ENCODE peak calls at places on chromosomes 5 and 9, in ten cellular contexts. One of them, this sample, is unnamed.

GRCh38 chr9:105841562-105841961 is 147.2 kb downstream of the TMEM38B start:
- DNase-seq in mammary epithelial cell: no peak
- DNase-seq in breast epithelium: no peak
- DNase-seq in hepatocyte: no peak
- DNase-seq in spleen: no peak
- DNase-seq in lower lobe of right lung: no peak
- DNase-seq in GM23248: no peak
- DNase-seq in keratinocyte: no peak
- DNase-seq in BE2C: no peak
- DNase-seq in neural progenitor cell: no peak
- DNase-seq in this sample: no peak

GRCh38 chr9:123933801-123934200 is 3.9 kb upstream of the DENND1A start:
- DNase-seq in mammary epithelial cell: no peak
- DNase-seq in breast epithelium: no peak
- DNase-seq in hepatocyte: no peak
- DNase-seq in spleen: no peak
- DNase-seq in lower lobe of right lung: no peak
- DNase-seq in GM23248: no peak
- DNase-seq in keratinocyte: no peak
- DNase-seq in BE2C: no peak
- DNase-seq in neural progenitor cell: no peak
- DNase-seq in this sample: no peak

GRCh38 chr5:56326116-56326515 is 93.0 kb upstream of the ANKRD55 start:
- DNase-seq in mammary epithelial cell: no peak
- DNase-seq in breast epithelium: no peak
- DNase-seq in hepatocyte: no peak
- DNase-seq in spleen: no peak
- DNase-seq in lower lobe of right lung: no peak
- DNase-seq in GM23248: no peak
- DNase-seq in keratinocyte: no peak
- DNase-seq in BE2C: no peak
- DNase-seq in neural progenitor cell: no peak
- DNase-seq in this sample: no peak

GRCh38 chr5:176743136-176743827 is 67.1 kb upstream of the UNC5A start:
- DNase-seq in mammary epithelial cell: no peak
- DNase-seq in breast epithelium: peak; percentile 49
- DNase-seq in hepatocyte: peak; percentile 30
- DNase-seq in spleen: peak; percentile 54
- DNase-seq in lower lobe of right lung: no peak
- DNase-seq in GM23248: peak; percentile 8
- DNase-seq in keratinocyte: no peak
- DNase-seq in BE2C: no peak
- DNase-seq in neural progenitor cell: peak; percentile 78
- DNase-seq in this sample: no peak

GRCh38 chr9:96348261-96348660 is 35.2 kb downstream of the SLC35D2 start:
- DNase-seq in mammary epithelial cell: no peak
- DNase-seq in breast epithelium: no peak
- DNase-seq in hepatocyte: no peak
- DNase-seq in spleen: no peak
- DNase-seq in lower lobe of right lung: no peak
- DNase-seq in GM23248: no peak
- DNase-seq in keratinocyte: no peak
- DNase-seq in BE2C: no peak
- DNase-seq in neural progenitor cell: no peak
- DNase-seq in this sample: no peak

GRCh38 chr9:133716564-133717112 is 21.5 kb downstream of the SARDH start:
- DNase-seq in mammary epithelial cell: no peak
- DNase-seq in breast epithelium: no peak
- DNase-seq in hepatocyte: no peak
- DNase-seq in spleen: no peak
- DNase-seq in lower lobe of right lung: no peak
- DNase-seq in GM23248: no peak
- DNase-seq in keratinocyte: no peak
- DNase-seq in BE2C: peak; percentile 27
- DNase-seq in neural progenitor cell: no peak
- DNase-seq in this sample: no peak

GRCh38 chr5:79456890-79457583 is 56.9 kb downstream of the HOMER1 start:
- DNase-seq in mammary epithelial cell: no peak
- DNase-seq in breast epithelium: no peak
- DNase-seq in hepatocyte: no peak
- DNase-seq in spleen: no peak
- DNase-seq in lower lobe of right lung: no peak
- DNase-seq in GM23248: no peak
- DNase-seq in keratinocyte: no peak
- DNase-seq in BE2C: no peak
- DNase-seq in neural progenitor cell: no peak
- DNase-seq in this sample: no peak

GRCh38 chr9:6302417-6302816 is 25.8 kb upstream of the TPD52L3 start:
- DNase-seq in mammary epithelial cell: peak; percentile 86
- DNase-seq in breast epithelium: no peak
- DNase-seq in hepatocyte: peak; percentile 19
- DNase-seq in spleen: no peak
- DNase-seq in lower lobe of right lung: no peak
- DNase-seq in GM23248: peak; percentile 47
- DNase-seq in keratinocyte: peak; percentile 17
- DNase-seq in BE2C: no peak
- DNase-seq in neural progenitor cell: no peak
- DNase-seq in this sample: no peak

GRCh38 chr5:133931546-133931945 is 36.9 kb downstream of the C5orf15 start:
- DNase-seq in mammary epithelial cell: no peak
- DNase-seq in breast epithelium: no peak
- DNase-seq in hepatocyte: no peak
- DNase-seq in spleen: peak; percentile 70
- DNase-seq in lower lobe of right lung: no peak
- DNase-seq in GM23248: no peak
- DNase-seq in keratinocyte: no peak
- DNase-seq in BE2C: no peak
- DNase-seq in neural progenitor cell: no peak
- DNase-seq in this sample: no peak
- H3K4me1 ChIP-seq in mammary epithelial cell: no peaks in the 10 kb centered on the region
- H3K4me1 ChIP-seq in breast epithelium: no peaks in the 10 kb centered on the region
- H3K4me1 ChIP-seq in hepatocyte: peaks cover 11% of the 10 kb centered on the region
- H3K4me1 ChIP-seq in spleen: peaks cover 68% of the 10 kb centered on the region
- H3K4me1 ChIP-seq in lower lobe of right lung: peaks cover 15% of the 10 kb centered on the region
- H3K4me1 ChIP-seq in GM23248: peaks cover 6% of the 10 kb centered on the region
- H3K4me1 ChIP-seq in keratinocyte: no peaks in the 10 kb centered on the region
- H3K4me1 ChIP-seq in BE2C: peaks cover 15% of the 10 kb centered on the region
- H3K4me1 ChIP-seq in neural progenitor cell: no peaks in the 10 kb centered on the region
- H3K4me1 ChIP-seq in this sample: peaks cover 9% of the 10 kb centered on the region

GRCh38 chr5:93151121-93151520 is 429.9 kb downstream of the NR2F1-AS1 start:
- DNase-seq in mammary epithelial cell: peak; percentile 28
- DNase-seq in breast epithelium: no peak
- DNase-seq in hepatocyte: no peak
- DNase-seq in spleen: no peak
- DNase-seq in lower lobe of right lung: no peak
- DNase-seq in GM23248: peak; percentile 37
- DNase-seq in keratinocyte: no peak
- DNase-seq in BE2C: no peak
- DNase-seq in neural progenitor cell: no peak
- DNase-seq in this sample: no peak

GRCh38 chr5:93154551-93154950 is 426.5 kb downstream of the NR2F1-AS1 start:
- DNase-seq in mammary epithelial cell: no peak
- DNase-seq in breast epithelium: no peak
- DNase-seq in hepatocyte: no peak
- DNase-seq in spleen: no peak
- DNase-seq in lower lobe of right lung: no peak
- DNase-seq in GM23248: no peak
- DNase-seq in keratinocyte: no peak
- DNase-seq in BE2C: no peak
- DNase-seq in neural progenitor cell: no peak
- DNase-seq in this sample: no peak

GRCh38 chr5:93156566-93156965 is 424.5 kb downstream of the NR2F1-AS1 start:
- DNase-seq in mammary epithelial cell: no peak
- DNase-seq in breast epithelium: no peak
- DNase-seq in hepatocyte: no peak
- DNase-seq in spleen: no peak
- DNase-seq in lower lobe of right lung: no peak
- DNase-seq in GM23248: no peak
- DNase-seq in keratinocyte: no peak
- DNase-seq in BE2C: no peak
- DNase-seq in neural progenitor cell: no peak
- DNase-seq in this sample: no peak

GRCh38 chr5:93150311-93151012 is 430.6 kb downstream of the NR2F1-AS1 start:
- DNase-seq in mammary epithelial cell: no peak
- DNase-seq in breast epithelium: no peak
- DNase-seq in hepatocyte: no peak
- DNase-seq in spleen: no peak
- DNase-seq in lower lobe of right lung: no peak
- DNase-seq in GM23248: peak; percentile 30
- DNase-seq in keratinocyte: no peak
- DNase-seq in BE2C: no peak
- DNase-seq in neural progenitor cell: no peak
- DNase-seq in this sample: no peak

DNA sequence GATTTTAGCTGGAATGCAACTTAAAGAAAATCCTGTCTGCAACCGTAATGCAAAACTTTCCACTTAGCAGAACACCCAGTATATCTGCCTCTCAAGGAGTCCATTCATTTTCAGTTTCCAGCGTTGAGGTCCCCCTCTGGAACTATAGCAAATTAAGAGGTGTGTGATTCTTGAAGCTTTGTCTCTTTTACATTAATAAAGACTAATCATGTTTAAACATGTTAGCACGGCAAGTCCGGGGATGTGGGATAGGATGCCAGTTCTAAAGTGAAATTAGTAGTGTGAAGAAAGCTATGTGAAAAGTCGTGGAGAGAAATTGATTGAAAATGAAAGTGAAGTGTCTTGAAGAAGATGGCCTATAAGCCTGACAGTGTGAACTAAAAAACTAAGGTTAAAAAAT is 429.1 kb downstream of the NR2F1-AS1 start:
- DNase-seq in mammary epithelial cell: peak; percentile 29
- DNase-seq in breast epithelium: no peak
- DNase-seq in hepatocyte: no peak
- DNase-seq in spleen: no peak
- DNase-seq in lower lobe of right lung: no peak
- DNase-seq in GM23248: no peak
- DNase-seq in keratinocyte: no peak
- DNase-seq in BE2C: no peak
- DNase-seq in neural progenitor cell: no peak
- DNase-seq in this sample: no peak
- H3K4me3 ChIP-seq in mammary epithelial cell: peak overlapping the region; percentile 22
- H3K4me3 ChIP-seq in breast epithelium: no peak overlapping the region
- H3K4me3 ChIP-seq in hepatocyte: no peak overlapping the region
- H3K4me3 ChIP-seq in spleen: no peak overlapping the region
- H3K4me3 ChIP-seq in lower lobe of right lung: no peak overlapping the region
- H3K4me3 ChIP-seq in GM23248: no peak overlapping the region
- H3K4me3 ChIP-seq in keratinocyte: no peak overlapping the region
- H3K4me3 ChIP-seq in BE2C: no peak overlapping the region
- H3K4me3 ChIP-seq in neural progenitor cell: no peak overlapping the region
- H3K4me3 ChIP-seq in this sample: no peak overlapping the region

DNA sequence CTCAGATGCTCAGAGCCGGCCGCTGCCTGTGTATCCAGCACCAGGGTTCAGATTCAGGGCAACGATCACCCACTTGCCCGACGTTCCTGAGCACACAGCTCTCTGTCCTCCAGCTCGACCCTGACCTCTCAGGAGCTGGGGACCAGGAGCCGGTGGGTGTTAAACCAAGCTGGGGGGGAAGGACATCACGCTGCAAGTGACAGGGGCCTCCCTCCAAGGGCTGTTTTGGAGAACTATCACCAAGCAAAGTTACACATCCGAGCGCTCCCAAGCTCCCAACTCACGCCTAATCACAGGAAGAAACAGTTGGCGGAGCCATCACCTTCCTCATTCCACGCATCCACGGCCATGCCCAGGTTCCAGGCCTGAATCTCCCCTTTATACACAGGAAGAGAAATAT is 51.5 kb upstream of the ZNF354A start:
- DNase-seq in mammary epithelial cell: no peak
- DNase-seq in breast epithelium: no peak
- DNase-seq in hepatocyte: no peak
- DNase-seq in spleen: no peak
- DNase-seq in lower lobe of right lung: no peak
- DNase-seq in GM23248: no peak
- DNase-seq in keratinocyte: no peak
- DNase-seq in BE2C: no peak
- DNase-seq in neural progenitor cell: no peak
- DNase-seq in this sample: no peak
- H3K9me3 ChIP-seq in mammary epithelial cell: peaks cover 7% of the 10 kb centered on the region
- H3K9me3 ChIP-seq in breast epithelium: no peaks in the 10 kb centered on the region
- H3K9me3 ChIP-seq in hepatocyte: no peaks in the 10 kb centered on the region
- H3K9me3 ChIP-seq in spleen: no peaks in the 10 kb centered on the region
- H3K9me3 ChIP-seq in lower lobe of right lung: no peaks in the 10 kb centered on the region
- H3K9me3 ChIP-seq in GM23248: no peaks in the 10 kb centered on the region
- H3K9me3 ChIP-seq in keratinocyte: peaks cover 3% of the 10 kb centered on the region
- H3K9me3 ChIP-seq in BE2C: no peaks in the 10 kb centered on the region
- H3K9me3 ChIP-seq in neural progenitor cell: no peaks in the 10 kb centered on the region
- H3K9me3 ChIP-seq in this sample: no peaks in the 10 kb centered on the region

GRCh38 chr9:127278372-127278771 is 13.8 kb downstream of the GARNL3 start:
- DNase-seq in mammary epithelial cell: peak; percentile 76
- DNase-seq in breast epithelium: no peak
- DNase-seq in hepatocyte: no peak
- DNase-seq in spleen: no peak
- DNase-seq in lower lobe of right lung: no peak
- DNase-seq in GM23248: no peak
- DNase-seq in keratinocyte: peak; percentile 7
- DNase-seq in BE2C: no peak
- DNase-seq in neural progenitor cell: no peak
- DNase-seq in this sample: no peak

GRCh38 chr9:127277099-127277498 is 12.5 kb downstream of the GARNL3 start:
- DNase-seq in mammary epithelial cell: no peak
- DNase-seq in breast epithelium: no peak
- DNase-seq in hepatocyte: no peak
- DNase-seq in spleen: no peak
- DNase-seq in lower lobe of right lung: no peak
- DNase-seq in GM23248: no peak
- DNase-seq in keratinocyte: no peak
- DNase-seq in BE2C: no peak
- DNase-seq in neural progenitor cell: no peak
- DNase-seq in this sample: no peak

GRCh38 chr9:127279717-127280285 is 15.2 kb downstream of the GARNL3 start:
- DNase-seq in mammary epithelial cell: no peak
- DNase-seq in breast epithelium: no peak
- DNase-seq in hepatocyte: no peak
- DNase-seq in spleen: no peak
- DNase-seq in lower lobe of right lung: no peak
- DNase-seq in GM23248: no peak
- DNase-seq in keratinocyte: no peak
- DNase-seq in BE2C: no peak
- DNase-seq in neural progenitor cell: no peak
- DNase-seq in this sample: peak; percentile 45

GRCh38 chr9:127280880-127281660 is 16.5 kb downstream of the GARNL3 start:
- DNase-seq in mammary epithelial cell: no peak
- DNase-seq in breast epithelium: no peak
- DNase-seq in hepatocyte: no peak
- DNase-seq in spleen: no peak
- DNase-seq in lower lobe of right lung: no peak
- DNase-seq in GM23248: no peak
- DNase-seq in keratinocyte: no peak
- DNase-seq in BE2C: peak; percentile 33
- DNase-seq in neural progenitor cell: no peak
- DNase-seq in this sample: no peak

DNA sequence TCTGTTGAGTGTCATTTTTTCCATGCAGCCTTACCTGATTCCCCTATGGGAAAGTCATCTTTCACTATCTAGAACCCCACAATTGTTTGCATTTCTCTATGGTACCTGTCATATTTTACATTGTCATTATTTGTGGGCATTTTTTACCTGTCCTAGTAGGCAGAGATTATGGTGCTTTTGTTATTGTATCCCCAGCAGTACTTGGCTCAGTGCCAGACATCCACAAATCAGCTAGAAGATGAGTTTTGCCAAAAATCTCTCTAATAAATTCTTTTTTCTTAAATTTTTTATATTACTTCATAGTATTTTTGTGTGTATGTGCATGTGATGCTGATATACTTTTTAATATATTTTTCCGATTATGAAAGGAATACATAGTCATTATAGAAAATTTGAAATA is 13.2 kb downstream of the GARNL3 start:
- DNase-seq in mammary epithelial cell: no peak
- DNase-seq in breast epithelium: no peak
- DNase-seq in hepatocyte: no peak
- DNase-seq in spleen: no peak
- DNase-seq in lower lobe of right lung: no peak
- DNase-seq in GM23248: no peak
- DNase-seq in keratinocyte: no peak
- DNase-seq in BE2C: no peak
- DNase-seq in neural progenitor cell: no peak
- DNase-seq in this sample: no peak
- H3K4me1 ChIP-seq in mammary epithelial cell: peaks cover 9% of the 10 kb centered on the region
- H3K4me1 ChIP-seq in breast epithelium: no peaks in the 10 kb centered on the region
- H3K4me1 ChIP-seq in hepatocyte: peaks cover 4% of the 10 kb centered on the region
- H3K4me1 ChIP-seq in spleen: peaks cover 17% of the 10 kb centered on the region
- H3K4me1 ChIP-seq in lower lobe of right lung: peaks cover 10% of the 10 kb centered on the region
- H3K4me1 ChIP-seq in GM23248: no peaks in the 10 kb centered on the region
- H3K4me1 ChIP-seq in keratinocyte: peaks cover 11% of the 10 kb centered on the region
- H3K4me1 ChIP-seq in BE2C: peaks cover 39% of the 10 kb centered on the region
- H3K4me1 ChIP-seq in neural progenitor cell: no peaks in the 10 kb centered on the region
- H3K4me1 ChIP-seq in this sample: peaks cover 3% of the 10 kb centered on the region